ENCODE peak calls at places on chromosomes 1 and 21, in six cellular contexts. Z is Caco-2, M is astrocyte of the spinal cord, E is IMR-90, K is nephron progenitor cell, D is hepatocyte. W is an unnamed sample.
A peak's percentile ranks its signal among the peaks of the same experiment; 100 is the strongest.

GRCh38 chr1:208431721-208432120 is 187.5 kb upstream of the PLXNA2 start:
- DNase-seq in Z (no peak), M (peak; percentile 76), E (peak; percentile 53), K (no peak), D (no peak), W (no peak)

GRCh38 chr1:232291258-232291657 is 338.7 kb downstream of the SIPA1L2 start:
- DNase-seq in Z (no peak), M (no peak), E (no peak), K (no peak), D (no peak), W (no peak)

GRCh38 chr1:66539491-66539890 is 5.5 kb downstream of the SGIP1 start:
- DNase-seq in Z (no peak), M (no peak), E (no peak), K (no peak), D (no peak), W (no peak)

GRCh38 chr1:19164274-19165015 is 45.6 kb downstream of the UBR4 start:
- DNase-seq in Z (peak; percentile 55), M (no peak), E (no peak), K (no peak), D (peak; percentile 20), W (no peak)

GRCh38 chr1:84698718-84699117 is 8.5 kb upstream of the SSX2IP start:
- DNase-seq in Z (no peak), M (peak; percentile 87), E (peak; percentile 93), K (no peak), D (peak; percentile 68), W (no peak)

GRCh38 chr1:223253916-223254315 is 110.1 kb downstream of the SUSD4 start:
- DNase-seq in Z (no peak), M (no peak), E (no peak), K (no peak), D (no peak), W (no peak)

GRCh38 chr1:54413295-54413694 is 7.1 kb upstream of the SSBP3 start:
- DNase-seq in Z (no peak), M (peak; percentile 30), E (peak; percentile 62), K (no peak), D (peak; percentile 56), W (peak; percentile 86)

GRCh38 chr1:42931911-42932422 is 26.7 kb downstream of the SLC2A1 start:
- DNase-seq in Z (no peak), M (no peak), E (no peak), K (no peak), D (no peak), W (peak; percentile 97)

GRCh38 chr1:29197993-29198392 is 16.3 kb upstream of the SRSF4 start:
- DNase-seq in Z (no peak), M (no peak), E (no peak), K (no peak), D (no peak), W (no peak)

GRCh38 chr1:93353286-93353685 is 7.6 kb downstream of the DR1 start:
- DNase-seq in Z (no peak), M (peak; percentile 23), E (no peak), K (no peak), D (no peak), W (no peak)

GRCh38 chr1:186404454-186405051 is 28.9 kb downstream of the ODR4 start:
- DNase-seq in Z (peak; percentile 43), M (peak; percentile 46), E (peak; percentile 76), K (no peak), D (peak; percentile 47), W (no peak)

GRCh38 chr1:152869808-152870419 is 8.2 kb upstream of the SMCP start:
- DNase-seq in Z (peak; percentile 78), M (peak; percentile 63), E (peak; percentile 51), K (peak; percentile 74), D (peak; percentile 43), W (no peak)

GRCh38 chr1:45065083-45065482 is 53.0 kb downstream of the UROD start:
- DNase-seq in Z (peak; percentile 0), M (no peak), E (no peak), K (no peak), D (no peak), W (no peak)

GRCh38 chr21:45982758-45983731 is 1.5 kb downstream of the COL6A1 start:
- DNase-seq in Z (no peak), M (no peak), E (no peak), K (peak; percentile 14), D (no peak), W (peak; percentile 81)

GRCh38 chr1:73065585-73065984 is 783.2 kb upstream of the NEGR1 start:
- DNase-seq in Z (peak; percentile 49), M (no peak), E (no peak), K (peak; percentile 18), D (peak; percentile 61), W (no peak)

GRCh38 chr1:205323794-205324193 is 2.2 kb upstream of the NUAK2 start:
- DNase-seq in Z (no peak), M (no peak), E (no peak), K (no peak), D (no peak), W (no peak)

GRCh38 chr1:39332291-39332690 is 127.8 kb downstream of the MACF1 start:
- DNase-seq in Z (no peak), M (peak; percentile 19), E (peak; percentile 32), K (no peak), D (no peak), W (no peak)

GRCh38 chr1:216051071-216051470 is 372.2 kb downstream of the USH2A start:
- DNase-seq in Z (no peak), M (no peak), E (no peak), K (no peak), D (no peak), W (no peak)

GRCh38 chr1:11842154-11843041 is 5.2 kb downstream of the NPPA start:
- DNase-seq in Z (no peak), M (peak; percentile 5), E (peak; percentile 34), K (no peak), D (peak; percentile 41), W (peak; percentile 76)

GRCh38 chr21:37711294-37711844 is 204.9 kb downstream of the KCNJ6 start:
- DNase-seq in Z (no peak), M (no peak), E (no peak), K (no peak), D (no peak), W (no peak)

GRCh38 chr21:34073749-34074282 is 438 bp downstream of the MRPS6 start:
- DNase-seq in Z (peak; percentile 30), M (no peak), E (no peak), K (peak; percentile 65), D (peak; percentile 74), W (peak; percentile 77)

GRCh38 chr1:32991386-32991785 is 26.8 kb upstream of the RNF19B start:
- DNase-seq in Z (no peak), M (peak; percentile 19), E (no peak), K (no peak), D (no peak), W (no peak)

GRCh38 chr1:223129229-223129851 is 13.7 kb downstream of the TLR5 start:
- DNase-seq in Z (peak; percentile 48), M (peak; percentile 40), E (peak; percentile 25), K (peak; percentile 91), D (peak; percentile 78), W (peak; percentile 93)

GRCh38 chr1:241229216-241229615 is 127.8 kb downstream of the RGS7 start:
- DNase-seq in Z (no peak), M (no peak), E (no peak), K (no peak), D (no peak), W (no peak)

GRCh38 chr1:162091681-162092524 is 22.4 kb downstream of the NOS1AP start:
- DNase-seq in Z (peak; percentile 22), M (peak; percentile 17), E (no peak), K (no peak), D (no peak), W (no peak)

GRCh38 chr1:17861685-17862084 is 106.6 kb downstream of the ACTL8 start:
- DNase-seq in Z (no peak), M (peak; percentile 44), E (no peak), K (no peak), D (no peak), W (no peak)

GRCh38 chr1:207186503-207186902 is 82.5 kb downstream of the C4BPA start:
- DNase-seq in Z (no peak), M (peak; percentile 6), E (no peak), K (no peak), D (no peak), W (no peak)

DNA sequence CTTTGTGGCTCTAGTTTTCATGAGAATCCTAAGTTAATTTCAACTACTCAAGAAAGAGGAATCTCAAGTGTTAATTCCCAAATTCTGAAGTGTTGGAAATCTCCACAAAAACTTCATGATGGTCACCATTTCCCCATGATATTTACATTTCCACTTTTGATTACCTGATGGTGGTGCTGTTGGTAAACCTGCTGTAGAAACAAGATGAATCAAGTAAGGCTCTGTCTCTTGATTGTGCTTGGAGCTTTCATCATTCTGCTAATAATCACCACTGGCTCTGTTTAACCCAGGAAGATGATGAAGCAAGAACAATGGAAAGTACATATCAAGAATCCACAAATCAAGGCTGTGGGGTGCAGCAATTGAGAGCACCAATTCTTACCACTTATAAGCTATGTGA is 77.8 kb downstream of the C4BPA start:
- DNase-seq in Z (peak; percentile 8), M (no peak), E (no peak), K (no peak), D (no peak), W (no peak)
- TF ChIP-seq CTCF in Z (peak; percentile 38), M (no peak), E (peak; percentile 13), K (no peak), D (peak; percentile 18), W (peak; percentile 19)

GRCh38 chr1:171802207-171802606 is 20.7 kb downstream of the METTL13 start:
- DNase-seq in Z (no peak), M (no peak), E (no peak), K (no peak), D (no peak), W (no peak)
- TF ChIP-seq CTCF in Z (no peak), M (no peak), E (no peak), K (no peak), D (no peak), W (no peak)

GRCh38 chr1:182807907-182808306 is 18.3 kb downstream of the NPL start:
- DNase-seq in Z (no peak), M (no peak), E (no peak), K (no peak), D (no peak), W (no peak)

GRCh38 chr1:182816863-182817262 is 22.3 kb upstream of the DHX9 start:
- DNase-seq in Z (no peak), M (no peak), E (no peak), K (no peak), D (no peak), W (no peak)

GRCh38 chr1:182809414-182809957 is 19.9 kb downstream of the NPL start:
- DNase-seq in Z (no peak), M (no peak), E (no peak), K (no peak), D (no peak), W (no peak)

GRCh38 chr1:182817802-182818201 is 21.3 kb upstream of the DHX9 start:
- DNase-seq in Z (no peak), M (no peak), E (no peak), K (no peak), D (no peak), W (no peak)

GRCh38 chr1:182811975-182812727 is 22.6 kb downstream of the NPL start:
- DNase-seq in Z (no peak), M (no peak), E (no peak), K (no peak), D (no peak), W (no peak)
- TF ChIP-seq CTCF in Z (no peak), M (peak; percentile 10), E (no peak), K (no peak), D (no peak), W (no peak)

DNA sequence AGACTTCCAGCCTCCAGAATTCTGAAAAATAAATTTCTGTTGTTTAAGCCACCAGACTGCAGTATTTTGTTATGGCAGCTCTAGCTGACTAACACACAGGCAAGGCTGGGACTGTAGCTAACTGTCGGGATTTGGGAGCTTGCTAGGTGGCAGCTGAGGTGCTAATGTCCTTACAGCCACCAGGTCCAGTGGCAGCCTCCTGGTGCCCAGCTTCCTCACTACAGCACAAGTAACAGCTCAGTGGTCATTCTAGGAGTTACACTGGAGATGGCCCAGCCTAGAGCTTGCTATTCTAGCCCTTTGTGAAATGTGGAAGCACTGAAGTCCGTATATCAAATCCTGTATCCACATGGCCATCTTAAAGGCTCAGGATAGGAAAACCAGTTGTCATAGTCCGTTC is 4.3 kb upstream of the C1orf115 start:
- DNase-seq in Z (peak; percentile 33), M (no peak), E (no peak), K (no peak), D (no peak), W (no peak)
- TF ChIP-seq CTCF in Z (peak; percentile 24), M (no peak), E (no peak), K (no peak), D (no peak), W (no peak)